ENCODE peak calls at places on chromosome X, in ten cellular contexts. A, R, O, U, J, Q, D, X, H and Z are unnamed samples.

GRCh38 chrX:126900937-126901336 is 81.4 kb downstream of the PRR32 start:
- DNase-seq in A (no peak), R (no peak), O (no peak), U (no peak), J (no peak), Q (no peak), D (no peak), X (no peak), H (peak; percentile 3), Z (no peak)

GRCh38 chrX:10254746-10255145 is 98.0 kb downstream of the CLCN4 start:
- DNase-seq in A (no peak), R (no peak), O (no peak), U (no peak), J (no peak), Q (no peak), D (no peak), X (no peak), H (no peak), Z (no peak)

GRCh38 chrX:136538811-136539210 is 6.8 kb downstream of the VGLL1 start:
- DNase-seq in A (no peak), R (no peak), O (no peak), U (no peak), J (no peak), Q (no peak), D (no peak), X (no peak), H (no peak), Z (no peak)

GRCh38 chrX:136310411-136310810 is 9.6 kb downstream of the ADGRG4 start:
- DNase-seq in A (no peak), R (no peak), O (no peak), U (no peak), J (no peak), Q (no peak), D (peak; percentile 53), X (no peak), H (no peak), Z (no peak)

GRCh38 chrX:53190363-53190960 is 34.5 kb downstream of the KDM5C start:
- DNase-seq in A (peak; percentile 39), R (no peak), O (no peak), U (no peak), J (no peak), Q (no peak), D (no peak), X (no peak), H (no peak), Z (no peak)

GRCh38 chrX:29143356-29143755 is 556.1 kb downstream of the IL1RAPL1 start:
- DNase-seq in A (no peak), R (no peak), O (no peak), U (no peak), J (no peak), Q (no peak), D (peak; percentile 31), X (no peak), H (no peak), Z (no peak)

GRCh38 chrX:8813036-8813435 is 11.9 kb upstream of the FAM9A start:
- DNase-seq in A (no peak), R (no peak), O (no peak), U (no peak), J (no peak), Q (no peak), D (no peak), X (no peak), H (no peak), Z (no peak)

GRCh38 chrX:4944767-4945166 is 1231.3 kb upstream of the PRKX start:
- DNase-seq in A (peak; percentile 23), R (no peak), O (no peak), U (no peak), J (no peak), Q (no peak), D (no peak), X (no peak), H (no peak), Z (no peak)

GRCh38 chrX:71167031-71167781 is 22.6 kb downstream of the NLGN3 start:
- DNase-seq in A (no peak), R (no peak), O (no peak), U (no peak), J (no peak), Q (no peak), D (no peak), X (no peak), H (no peak), Z (no peak)

GRCh38 chrX:12372111-12372510 is 233.8 kb downstream of the FRMPD4 start:
- DNase-seq in A (no peak), R (no peak), O (no peak), U (no peak), J (no peak), Q (no peak), D (no peak), X (no peak), H (no peak), Z (no peak)

GRCh38 chrX:107760304-107761077 is 15.1 kb downstream of the TSC22D3 start:
- DNase-seq in A (no peak), R (no peak), O (no peak), U (no peak), J (no peak), Q (no peak), D (no peak), X (no peak), H (no peak), Z (no peak)

GRCh38 chrX:41887691-41888090 is 35.7 kb downstream of the CASK start:
- DNase-seq in A (no peak), R (no peak), O (no peak), U (no peak), J (no peak), Q (no peak), D (no peak), X (no peak), H (no peak), Z (no peak)

GRCh38 chrX:80016182-80016581 is 1.6 kb downstream of the TBX22 start:
- DNase-seq in A (no peak), R (no peak), O (no peak), U (no peak), J (no peak), Q (no peak), D (no peak), X (no peak), H (no peak), Z (no peak)

GRCh38 chrX:31423575-31424284 is 351.9 kb upstream of the FTHL17 start:
- DNase-seq in A (peak; percentile 60), R (peak; percentile 2), O (no peak), U (no peak), J (no peak), Q (no peak), D (peak; percentile 65), X (no peak), H (no peak), Z (no peak)

GRCh38 chrX:153380691-153381090 is 20.5 kb downstream of the PNMA6E start:
- DNase-seq in A (no peak), R (no peak), O (no peak), U (no peak), J (no peak), Q (no peak), D (no peak), X (no peak), H (no peak), Z (no peak)

GRCh38 chrX:24619647-24620046 is 27.5 kb downstream of the PCYT1B start:
- DNase-seq in A (no peak), R (peak; percentile 62), O (no peak), U (no peak), J (no peak), Q (peak; percentile 1), D (peak; percentile 30), X (no peak), H (no peak), Z (no peak)

GRCh38 chrX:154370300-154370881 is 4.0 kb downstream of the FLNA start:
- DNase-seq in A (peak; percentile 50), R (no peak), O (no peak), U (no peak), J (no peak), Q (no peak), D (no peak), X (no peak), H (no peak), Z (no peak)

GRCh38 chrX:121876316-121876715 is 828.9 kb downstream of the GLUD2 start:
- DNase-seq in A (no peak), R (no peak), O (no peak), U (no peak), J (no peak), Q (no peak), D (no peak), X (no peak), H (no peak), Z (no peak)

GRCh38 chrX:81291996-81292395 is 90.1 kb downstream of the SH3BGRL start:
- DNase-seq in A (no peak), R (no peak), O (no peak), U (no peak), J (no peak), Q (no peak), D (no peak), X (no peak), H (no peak), Z (no peak)

GRCh38 chrX:136816970-136817369 is 36.2 kb upstream of the ARHGEF6 start:
- DNase-seq in A (no peak), R (no peak), O (no peak), U (no peak), J (no peak), Q (no peak), D (no peak), X (no peak), H (no peak), Z (no peak)

GRCh38 chrX:3666975-3667374 is 46.5 kb downstream of the PRKX start:
- DNase-seq in A (no peak), R (no peak), O (no peak), U (no peak), J (no peak), Q (no peak), D (no peak), X (no peak), H (no peak), Z (no peak)

GRCh38 chrX:74232859-74233258 is 71.1 kb upstream of the ZCCHC13 start:
- DNase-seq in A (no peak), R (no peak), O (no peak), U (no peak), J (no peak), Q (no peak), D (peak; percentile 16), X (no peak), H (no peak), Z (no peak)

GRCh38 chrX:153865321-153865580 is 20.7 kb downstream of the L1CAM start:
- DNase-seq in A (no peak), R (no peak), O (no peak), U (no peak), J (no peak), Q (no peak), D (no peak), X (no peak), H (no peak), Z (no peak)

GRCh38 chrX:137848291-137848905 is 282.5 kb downstream of the ZIC3 start:
- DNase-seq in A (peak; percentile 20), R (no peak), O (no peak), U (no peak), J (no peak), Q (no peak), D (no peak), X (no peak), H (no peak), Z (no peak)

GRCh38 chrX:8981742-8982141 is 52.2 kb downstream of the FAM9B start:
- DNase-seq in A (peak; percentile 15), R (no peak), O (no peak), U (no peak), J (no peak), Q (no peak), D (no peak), X (no peak), H (no peak), Z (peak; percentile 12)